ENCODE peak calls at places on chromosomes 7 and 10, in eight cellular contexts. One of them, this sample, is unnamed.

GRCh38 chr7:150325110-150325611 is 1.8 kb upstream of the ACTR3C start:
- DNase-seq in lower lobe of right lung: peak
- DNase-seq in PC-3: no peak
- DNase-seq in GM23338: no peak
- DNase-seq in neural progenitor cell: no peak
- DNase-seq in GM10248: no peak
- DNase-seq in adrenal gland: peak
- DNase-seq in MM.1S: no peak
- DNase-seq in this sample: no peak

GRCh38 chr10:69801094-69801433 is 642 bp upstream of the COL13A1 start:
- DNase-seq in lower lobe of right lung: peak
- DNase-seq in PC-3: peak
- DNase-seq in GM23338: peak
- DNase-seq in neural progenitor cell: peak
- DNase-seq in GM10248: peak
- DNase-seq in adrenal gland: peak
- DNase-seq in MM.1S: peak
- DNase-seq in this sample: no peak

GRCh38 chr10:74137992-74138391 is 12.6 kb downstream of the AP3M1 start:
- DNase-seq in lower lobe of right lung: no peak
- DNase-seq in PC-3: no peak
- DNase-seq in GM23338: no peak
- DNase-seq in neural progenitor cell: no peak
- DNase-seq in GM10248: no peak
- DNase-seq in adrenal gland: no peak
- DNase-seq in MM.1S: no peak
- DNase-seq in this sample: no peak

GRCh38 chr10:126256864-126257263 is 131.4 kb downstream of the ADAM12 start:
- DNase-seq in lower lobe of right lung: no peak
- DNase-seq in PC-3: no peak
- DNase-seq in GM23338: peak
- DNase-seq in neural progenitor cell: peak
- DNase-seq in GM10248: no peak
- DNase-seq in adrenal gland: no peak
- DNase-seq in MM.1S: no peak
- DNase-seq in this sample: no peak

GRCh38 chr10:628386-629045 is 61.0 kb downstream of the DIP2C start:
- DNase-seq in lower lobe of right lung: peak
- DNase-seq in PC-3: no peak
- DNase-seq in GM23338: no peak
- DNase-seq in neural progenitor cell: no peak
- DNase-seq in GM10248: no peak
- DNase-seq in adrenal gland: no peak
- DNase-seq in MM.1S: no peak
- DNase-seq in this sample: no peak

GRCh38 chr7:155725073-155725346 is 80.5 kb downstream of the RBM33 start:
- DNase-seq in lower lobe of right lung: no peak
- DNase-seq in PC-3: no peak
- DNase-seq in GM23338: no peak
- DNase-seq in neural progenitor cell: no peak
- DNase-seq in GM10248: no peak
- DNase-seq in adrenal gland: no peak
- DNase-seq in MM.1S: no peak
- DNase-seq in this sample: no peak

GRCh38 chr10:79268100-79268670 is 79.1 kb upstream of the PPIF start:
- DNase-seq in lower lobe of right lung: no peak
- DNase-seq in PC-3: peak
- DNase-seq in GM23338: no peak
- DNase-seq in neural progenitor cell: no peak
- DNase-seq in GM10248: no peak
- DNase-seq in adrenal gland: no peak
- DNase-seq in MM.1S: no peak
- DNase-seq in this sample: no peak

GRCh38 chr10:124183617-124184016 is 90.2 kb upstream of the CHST15 start:
- DNase-seq in lower lobe of right lung: no peak
- DNase-seq in PC-3: no peak
- DNase-seq in GM23338: no peak
- DNase-seq in neural progenitor cell: no peak
- DNase-seq in GM10248: no peak
- DNase-seq in adrenal gland: no peak
- DNase-seq in MM.1S: no peak
- DNase-seq in this sample: no peak

GRCh38 chr7:28705350-28705749 is 252.8 kb downstream of the TRIL start:
- DNase-seq in lower lobe of right lung: no peak
- DNase-seq in PC-3: no peak
- DNase-seq in GM23338: no peak
- DNase-seq in neural progenitor cell: no peak
- DNase-seq in GM10248: peak
- DNase-seq in adrenal gland: no peak
- DNase-seq in MM.1S: peak
- DNase-seq in this sample: no peak

GRCh38 chr7:103065666-103066065 is 8.9 kb downstream of the FBXL13 start:
- DNase-seq in lower lobe of right lung: no peak
- DNase-seq in PC-3: peak
- DNase-seq in GM23338: peak
- DNase-seq in neural progenitor cell: peak
- DNase-seq in GM10248: peak
- DNase-seq in adrenal gland: peak
- DNase-seq in MM.1S: peak
- DNase-seq in this sample: no peak

GRCh38 chr10:97428572-97428981 is 2.6 kb downstream of the PGAM1 start:
- DNase-seq in lower lobe of right lung: no peak
- DNase-seq in PC-3: no peak
- DNase-seq in GM23338: peak
- DNase-seq in neural progenitor cell: peak
- DNase-seq in GM10248: no peak
- DNase-seq in adrenal gland: no peak
- DNase-seq in MM.1S: no peak
- DNase-seq in this sample: no peak

GRCh38 chr7:149497467-149498261 is at the start of gene ZNF746:
- DNase-seq in lower lobe of right lung: peak
- DNase-seq in PC-3: peak
- DNase-seq in GM23338: peak
- DNase-seq in neural progenitor cell: peak
- DNase-seq in GM10248: peak
- DNase-seq in adrenal gland: peak
- DNase-seq in MM.1S: peak
- DNase-seq in this sample: peak

GRCh38 chr10:103750836-103751235 is 104.5 kb downstream of the SH3PXD2A start:
- DNase-seq in lower lobe of right lung: no peak
- DNase-seq in PC-3: no peak
- DNase-seq in GM23338: no peak
- DNase-seq in neural progenitor cell: no peak
- DNase-seq in GM10248: no peak
- DNase-seq in adrenal gland: no peak
- DNase-seq in MM.1S: no peak
- DNase-seq in this sample: no peak

DNA sequence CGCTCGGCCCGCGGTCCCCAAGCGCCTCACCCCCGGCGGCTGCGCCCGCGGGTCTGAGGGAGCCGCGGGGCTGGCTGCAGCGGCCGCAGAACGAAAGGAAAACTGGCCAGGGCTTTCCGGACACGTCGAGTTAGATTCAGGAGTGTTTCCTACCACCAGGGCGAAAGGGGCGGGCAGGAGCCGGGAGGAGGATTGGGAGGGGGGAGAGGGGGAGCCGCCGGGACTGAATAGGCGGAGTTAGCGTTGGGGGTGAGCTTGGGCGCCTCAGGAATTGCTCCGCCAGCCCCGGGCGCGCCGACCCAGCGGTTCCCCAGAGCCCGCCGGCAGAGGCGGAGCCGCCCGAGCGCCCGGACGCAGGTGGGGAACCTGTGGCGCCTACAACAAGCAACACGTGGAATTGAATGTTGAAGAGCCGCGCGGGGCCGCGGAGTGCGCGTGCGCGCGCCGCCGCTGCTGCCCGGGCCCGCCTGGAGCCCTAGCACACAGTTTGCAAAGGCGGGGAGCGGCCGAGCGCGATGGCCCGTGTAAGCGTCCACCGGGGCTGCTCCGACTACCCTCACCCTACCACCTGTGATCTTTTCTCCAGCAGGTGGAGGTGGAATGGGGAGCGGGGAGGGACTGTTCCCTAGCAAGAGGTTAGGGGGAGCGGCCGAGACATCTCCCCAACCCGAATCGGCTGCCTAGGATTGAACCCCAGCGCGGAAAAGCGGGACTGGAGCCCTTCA is at the start of gene CADPS2:
- DNase-seq in lower lobe of right lung: peak
- DNase-seq in PC-3: peak
- DNase-seq in GM23338: peak
- DNase-seq in neural progenitor cell: peak
- DNase-seq in GM10248: peak
- DNase-seq in adrenal gland: peak
- DNase-seq in MM.1S: peak
- DNase-seq in this sample: peak
- TF ChIP-seq CTCF in lower lobe of right lung: peak
- TF ChIP-seq CTCF in PC-3: no peak
- TF ChIP-seq CTCF in GM23338: peak
- TF ChIP-seq CTCF in neural progenitor cell: peak
- TF ChIP-seq CTCF in GM10248: no peak
- TF ChIP-seq CTCF in adrenal gland: peak
- TF ChIP-seq CTCF in MM.1S: no peak
- TF ChIP-seq CTCF in this sample: peak

DNA sequence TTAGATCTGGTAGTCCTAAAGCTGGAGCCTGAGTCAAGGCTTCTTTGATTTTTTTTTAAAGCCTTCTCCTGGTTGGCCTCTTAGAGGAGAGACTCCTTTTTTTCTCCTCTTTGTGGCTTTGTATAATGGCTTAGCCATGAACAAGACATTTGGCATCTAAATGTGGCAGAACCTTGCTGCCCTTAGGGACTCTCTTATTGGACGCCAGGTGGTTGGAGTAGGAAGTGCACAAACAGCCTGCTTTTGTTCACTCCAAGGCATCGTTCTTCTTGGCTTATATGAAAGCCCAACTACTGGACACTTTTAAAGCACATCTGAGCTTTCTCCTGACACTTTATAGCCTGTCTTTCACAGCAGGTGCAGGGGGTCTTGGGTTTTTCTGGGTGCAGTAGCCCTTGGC is 25.0 kb downstream of the ZPBP start:
- DNase-seq in lower lobe of right lung: no peak
- DNase-seq in PC-3: peak
- DNase-seq in GM23338: peak
- DNase-seq in neural progenitor cell: peak
- DNase-seq in GM10248: no peak
- DNase-seq in adrenal gland: peak
- DNase-seq in MM.1S: peak
- DNase-seq in this sample: no peak
- TF ChIP-seq CTCF in lower lobe of right lung: peak
- TF ChIP-seq CTCF in PC-3: peak
- TF ChIP-seq CTCF in GM23338: no peak
- TF ChIP-seq CTCF in neural progenitor cell: no peak
- TF ChIP-seq CTCF in GM10248: no peak
- TF ChIP-seq CTCF in adrenal gland: peak
- TF ChIP-seq CTCF in MM.1S: peak
- TF ChIP-seq CTCF in this sample: peak

GRCh38 chr10:128529225-128529624 is 403.0 kb upstream of the MKI67 start:
- DNase-seq in lower lobe of right lung: no peak
- DNase-seq in PC-3: no peak
- DNase-seq in GM23338: no peak
- DNase-seq in neural progenitor cell: no peak
- DNase-seq in GM10248: no peak
- DNase-seq in adrenal gland: no peak
- DNase-seq in MM.1S: no peak
- DNase-seq in this sample: no peak

GRCh38 chr10:128528781-128529180 is 402.6 kb upstream of the MKI67 start:
- DNase-seq in lower lobe of right lung: no peak
- DNase-seq in PC-3: no peak
- DNase-seq in GM23338: no peak
- DNase-seq in neural progenitor cell: no peak
- DNase-seq in GM10248: no peak
- DNase-seq in adrenal gland: no peak
- DNase-seq in MM.1S: no peak
- DNase-seq in this sample: no peak

GRCh38 chr10:128526793-128527375 is 400.7 kb upstream of the MKI67 start:
- DNase-seq in lower lobe of right lung: no peak
- DNase-seq in PC-3: no peak
- DNase-seq in GM23338: no peak
- DNase-seq in neural progenitor cell: no peak
- DNase-seq in GM10248: no peak
- DNase-seq in adrenal gland: no peak
- DNase-seq in MM.1S: no peak
- DNase-seq in this sample: no peak

GRCh38 chr10:128527730-128528129 is 401.5 kb upstream of the MKI67 start:
- DNase-seq in lower lobe of right lung: no peak
- DNase-seq in PC-3: no peak
- DNase-seq in GM23338: no peak
- DNase-seq in neural progenitor cell: no peak
- DNase-seq in GM10248: no peak
- DNase-seq in adrenal gland: no peak
- DNase-seq in MM.1S: no peak
- DNase-seq in this sample: no peak

DNA sequence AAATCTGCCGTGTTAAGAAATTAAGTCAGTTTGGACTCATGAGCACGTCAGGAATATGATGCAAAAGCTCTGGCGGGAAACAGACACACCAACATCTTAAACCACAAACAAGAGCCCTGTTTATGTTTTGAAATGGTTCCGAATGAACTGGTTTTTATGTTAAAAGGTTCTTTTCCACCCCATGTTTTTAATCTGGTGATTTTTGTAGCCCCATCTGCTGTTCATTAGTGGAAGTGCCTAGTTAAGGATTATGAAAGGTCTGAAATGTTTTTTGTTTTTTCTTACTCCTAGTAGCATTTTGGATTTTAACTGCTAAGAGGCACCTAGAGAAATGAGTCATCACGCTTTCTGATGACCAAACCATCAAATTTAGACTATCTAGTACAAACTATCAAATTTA is 404.1 kb upstream of the MKI67 start:
- DNase-seq in lower lobe of right lung: no peak
- DNase-seq in PC-3: no peak
- DNase-seq in GM23338: peak
- DNase-seq in neural progenitor cell: no peak
- DNase-seq in GM10248: no peak
- DNase-seq in adrenal gland: no peak
- DNase-seq in MM.1S: peak
- DNase-seq in this sample: no peak
- TF ChIP-seq CTCF in lower lobe of right lung: peak
- TF ChIP-seq CTCF in PC-3: peak
- TF ChIP-seq CTCF in GM23338: peak
- TF ChIP-seq CTCF in neural progenitor cell: peak
- TF ChIP-seq CTCF in GM10248: peak
- TF ChIP-seq CTCF in adrenal gland: no peak
- TF ChIP-seq CTCF in MM.1S: peak
- TF ChIP-seq CTCF in this sample: peak

GRCh38 chr7:145169908-145170307 is 334.1 kb upstream of the TPK1 start:
- DNase-seq in lower lobe of right lung: no peak
- DNase-seq in PC-3: peak
- DNase-seq in GM23338: peak
- DNase-seq in neural progenitor cell: no peak
- DNase-seq in GM10248: no peak
- DNase-seq in adrenal gland: no peak
- DNase-seq in MM.1S: peak
- DNase-seq in this sample: no peak
- TF ChIP-seq CTCF in lower lobe of right lung: no peak
- TF ChIP-seq CTCF in PC-3: peak
- TF ChIP-seq CTCF in GM23338: no peak
- TF ChIP-seq CTCF in neural progenitor cell: peak
- TF ChIP-seq CTCF in GM10248: no peak
- TF ChIP-seq CTCF in adrenal gland: no peak
- TF ChIP-seq CTCF in MM.1S: peak
- TF ChIP-seq CTCF in this sample: peak

This sample was measured in type B pancreatic cell.